ENCODE peak calls at places on chromosomes 2 and 18, in eight cellular contexts. T is coronary artery, R is spleen, B is endothelial cell, V is AG04450, W is IMR-90, E is natural killer cell, U is neural progenitor cell. C is an unnamed sample.

GRCh38 chr18:72727038-72727690 is 140.6 kb downstream of the NETO1 start:
- DNase-seq in B (no peak), E (no peak), U (no peak), T (no peak), V (no peak), R (no peak), W (no peak), C (no peak)

GRCh38 chr2:65576861-65577601 is 144.6 kb upstream of the SPRED2 start:
- DNase-seq in B (no peak), E (no peak), T (no peak), U (no peak), V (peak), R (no peak), W (peak), C (peak)

GRCh38 chr2:196314157-196314556 is 142.8 kb upstream of the STK17B start:
- DNase-seq in E (no peak), U (no peak), T (no peak), V (no peak), W (no peak), B (no peak), R (no peak), C (no peak)

GRCh38 chr2:169585673-169586072 is 1.5 kb downstream of the PPIG start:
- DNase-seq in B (no peak), V (no peak), T (no peak), U (no peak), R (no peak), W (no peak), E (no peak), C (no peak)

GRCh38 chr2:190121971-190122370 is 59.4 kb upstream of the MSTN start:
- DNase-seq in R (no peak), B (no peak), U (peak), E (no peak), V (no peak), T (no peak), W (peak), C (no peak)

GRCh38 chr18:49638891-49639557 is 77.2 kb downstream of the LIPG start:
- DNase-seq in B (no peak), U (no peak), E (no peak), R (peak), V (no peak), W (no peak), T (no peak), C (no peak)

GRCh38 chr2:72141032-72141645 is 6.5 kb downstream of the CYP26B1 start:
- DNase-seq in V (no peak), U (no peak), E (no peak), W (no peak), R (peak), B (no peak), T (peak), C (peak)

GRCh38 chr18:74861154-74861553 is 263.5 kb downstream of the ZNF407 start:
- DNase-seq in T (no peak), U (no peak), B (no peak), V (peak), W (peak), R (no peak), E (no peak), C (no peak)

GRCh38 chr2:230160112-230160660 is 59.6 kb downstream of the SP110 start:
- DNase-seq in W (peak), R (peak), E (peak), T (no peak), U (peak), B (peak), V (peak), C (no peak)

GRCh38 chr2:29314816-29315571 is 199.8 kb downstream of the CLIP4 start:
- DNase-seq in U (peak), E (peak), B (no peak), T (no peak), V (no peak), W (no peak), R (peak), C (no peak)

GRCh38 chr2:190664240-190664639 is 15.4 kb downstream of the NAB1 start:
- DNase-seq in R (no peak), B (no peak), U (no peak), E (no peak), V (no peak), T (no peak), W (peak), C (no peak)

GRCh38 chr2:176699660-176700059 is 430.4 kb downstream of the MTX2 start:
- DNase-seq in E (no peak), T (no peak), B (no peak), W (no peak), U (no peak), V (no peak), R (no peak), C (no peak)

GRCh38 chr18:48839819-48840490 is 110.8 kb downstream of the SMAD7 start:
- DNase-seq in B (no peak), T (no peak), V (no peak), W (no peak), E (no peak), U (no peak), R (peak), C (no peak)

GRCh38 chr2:150809083-150809482 is 321.6 kb upstream of the RND3 start:
- DNase-seq in E (no peak), R (no peak), W (no peak), V (no peak), B (no peak), U (no peak), T (no peak), C (no peak)

GRCh38 chr2:186962085-186962747 is 113.2 kb upstream of the ZSWIM2 start:
- DNase-seq in W (no peak), E (no peak), U (no peak), B (no peak), V (no peak), R (no peak), T (peak), C (no peak)

GRCh38 chr2:167581961-167582574 is 665.3 kb downstream of the STK39 start:
- DNase-seq in U (no peak), T (no peak), W (peak), V (no peak), R (no peak), E (no peak), B (no peak), C (no peak)

GRCh38 chr18:1511619-1512311 is 607.1 kb downstream of the ADCYAP1 start:
- DNase-seq in T (no peak), B (no peak), W (no peak), U (no peak), R (no peak), V (no peak), E (no peak), C (no peak)

GRCh38 chr18:59432796-59433195 is 73.7 kb upstream of the LMAN1 start:
- DNase-seq in T (no peak), R (no peak), B (no peak), U (no peak), V (no peak), W (no peak), E (no peak), C (no peak)

GRCh38 chr2:19881866-19882265 is 19.9 kb downstream of the TTC32 start:
- DNase-seq in W (no peak), R (no peak), V (no peak), B (no peak), T (no peak), E (no peak), U (no peak), C (no peak)

GRCh38 chr18:32349728-32350395 is 120.8 kb downstream of the GAREM1 start:
- DNase-seq in B (no peak), E (no peak), V (peak), T (peak), R (no peak), U (peak), W (peak), C (no peak)

GRCh38 chr2:20227894-20228505 is 3.1 kb upstream of the SDC1 start:
- DNase-seq in W (no peak), E (no peak), R (no peak), T (peak), B (no peak), U (no peak), V (no peak), C (peak)

GRCh38 chr18:7452331-7452730 is 114.8 kb upstream of the PTPRM start:
- DNase-seq in E (no peak), R (no peak), B (peak), W (peak), U (peak), V (no peak), T (no peak), C (no peak)

GRCh38 chr2:109260116-109260855 is 131.3 kb downstream of the SH3RF3 start:
- DNase-seq in V (no peak), T (peak), E (no peak), B (no peak), W (no peak), U (no peak), R (peak), C (no peak)

GRCh38 chr2:184357033-184357432 is 241.3 kb upstream of the ZNF804A start:
- DNase-seq in V (no peak), T (no peak), B (no peak), U (no peak), R (no peak), E (no peak), W (no peak), C (no peak)

GRCh38 chr2:102064679-102065674 is 73.2 kb downstream of the IL1R2 start:
- DNase-seq in W (peak), T (no peak), E (no peak), B (no peak), V (no peak), U (no peak), R (no peak), C (no peak)

GRCh38 chr2:149438260-149438960 is 108.0 kb downstream of the LYPD6 start:
- DNase-seq in B (no peak), R (no peak), V (no peak), T (no peak), E (no peak), W (no peak), U (no peak), C (no peak)

GRCh38 chr2:236179653-236180500 is 11.7 kb upstream of the GBX2 start:
- DNase-seq in R (no peak), W (peak), U (peak), T (peak), E (no peak), B (no peak), V (no peak), C (no peak)

GRCh38 chr2:1405967-1406366 is 7.3 kb upstream of the TPO start:
- DNase-seq in W (no peak), R (no peak), T (no peak), V (no peak), E (no peak), U (no peak), B (no peak), C (no peak)

GRCh38 chr2:104866122-104866864 is 12.4 kb downstream of the POU3F3 start:
- DNase-seq in B (no peak), U (no peak), E (no peak), T (no peak), W (no peak), V (no peak), R (no peak), C (no peak)

GRCh38 chr18:28767201-28767600 is 590.3 kb upstream of the CDH2 start:
- DNase-seq in V (no peak), B (no peak), W (peak), E (no peak), R (no peak), U (no peak), T (no peak), C (no peak)

GRCh38 chr2:205636549-205636948 is 45.8 kb upstream of the NRP2 start:
- DNase-seq in U (no peak), E (no peak), R (no peak), V (no peak), W (no peak), B (no peak), T (no peak), C (no peak)

GRCh38 chr2:131092409-131093065 is 723 bp downstream of the FAM168B start:
- DNase-seq in T (no peak), V (no peak), B (no peak), R (no peak), E (no peak), U (no peak), W (no peak), C (no peak)

GRCh38 chr2:233081232-233081730 is 21.1 kb downstream of the INPP5D start:
- DNase-seq in V (no peak), U (no peak), T (peak), B (no peak), W (no peak), R (peak), E (no peak), C (no peak)

DNA sequence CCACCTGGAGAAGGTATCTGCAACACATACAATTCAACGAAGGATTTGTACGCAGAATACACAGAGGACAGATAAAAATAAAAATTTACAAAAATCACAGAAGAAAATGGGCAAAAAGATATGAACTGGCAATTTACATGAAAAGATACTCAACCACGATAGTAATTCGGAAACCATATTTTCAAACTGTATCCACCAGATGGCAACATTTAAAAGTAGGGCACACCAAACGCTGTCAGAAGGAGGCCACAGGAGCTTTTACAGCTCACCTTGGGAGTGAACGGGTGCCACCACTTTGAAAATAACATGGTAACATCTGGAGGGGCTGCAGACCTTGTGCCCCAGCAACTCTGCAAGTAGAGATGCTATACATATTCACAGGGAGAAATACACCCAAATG is 9.8 kb downstream of the KIF1A start:
- DNase-seq in W (no peak), T (peak), R (no peak), U (no peak), E (no peak), V (no peak), B (no peak), C (no peak)
- TF ChIP-seq CTCF in W (no peak), T (no peak), R (no peak), U (peak), E (no peak), V (peak), B (no peak), C (no peak)

GRCh38 chr2:24543252-24543651 is 52.2 kb downstream of the NCOA1 start:
- DNase-seq in U (no peak), W (no peak), T (no peak), R (no peak), V (no peak), E (no peak), B (peak), C (no peak)
- TF ChIP-seq CTCF in U (peak), W (no peak), T (no peak), R (no peak), V (peak), E (peak), B (peak), C (peak)

DNA sequence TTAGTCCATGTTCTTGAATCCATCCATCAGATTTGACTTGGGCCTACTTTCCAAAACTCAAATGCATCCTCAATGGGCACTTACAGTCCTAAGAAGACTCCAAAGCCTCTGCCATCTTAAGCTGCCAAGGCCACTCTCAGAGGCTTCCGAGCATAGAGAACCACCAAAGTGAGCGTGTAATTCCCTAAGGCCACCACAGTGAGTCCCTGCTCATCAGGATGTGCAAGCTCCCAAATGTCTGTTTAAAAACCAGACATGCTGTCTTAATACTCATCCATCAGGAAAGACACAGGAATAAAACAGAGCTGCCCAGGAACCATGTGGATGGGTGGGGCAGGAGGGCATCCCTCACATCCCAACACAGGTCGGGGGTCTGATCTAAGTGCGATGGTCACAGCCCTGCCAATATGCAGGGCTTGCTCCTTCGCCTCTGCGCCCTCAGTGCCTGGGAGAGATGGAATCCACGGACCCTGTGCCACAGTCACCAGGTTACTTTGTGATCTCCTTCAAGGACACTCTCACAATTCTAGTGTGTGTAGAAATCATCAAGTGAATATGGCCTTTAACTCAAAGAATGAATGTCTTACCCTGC is 80.4 kb downstream of the POLR1A start:
- DNase-seq in V (no peak), T (no peak), R (no peak), E (no peak), W (no peak), U (no peak), B (no peak), C (no peak)
- TF ChIP-seq CTCF in V (peak), T (no peak), R (no peak), E (no peak), W (no peak), U (no peak), B (no peak), C (peak)

GRCh38 chr2:237982039-237982725 is 15.4 kb downstream of the UBE2F start:
- DNase-seq in T (no peak), B (no peak), W (no peak), V (no peak), U (no peak), R (no peak), E (no peak), C (peak)
- TF ChIP-seq CTCF in T (no peak), B (no peak), W (no peak), V (no peak), U (no peak), R (no peak), E (no peak), C (no peak)

DNA sequence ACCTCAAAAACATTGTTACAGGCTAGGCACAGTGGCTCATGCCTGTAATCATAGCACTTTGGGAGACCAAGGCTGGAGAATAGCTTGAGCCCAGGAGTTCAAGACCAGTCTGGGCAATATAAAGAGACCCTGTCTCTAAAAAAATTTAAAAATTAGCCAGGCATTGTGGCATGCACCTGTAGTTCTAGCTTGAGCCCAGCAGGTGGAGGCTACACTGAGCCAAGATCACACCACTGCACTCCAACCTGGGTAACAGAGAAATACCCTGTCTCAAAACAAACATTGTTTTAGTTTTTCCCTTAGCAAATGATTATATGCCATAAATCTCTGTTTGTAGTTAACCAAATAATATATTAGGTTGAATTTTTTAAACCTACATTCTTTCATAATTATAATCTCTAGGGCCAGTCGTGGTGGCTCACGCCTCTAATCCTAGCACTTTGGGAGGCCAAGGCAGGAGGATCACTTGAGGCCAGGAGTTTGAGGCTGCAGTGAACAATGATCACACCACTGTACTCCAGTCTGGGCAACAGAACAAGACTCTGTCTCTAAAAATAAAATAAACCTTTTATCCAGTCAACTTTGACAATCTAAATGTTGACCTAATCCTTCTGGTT is 13.3 kb upstream of the CYP20A1 start:
- DNase-seq in E (no peak), R (peak), V (no peak), W (peak), U (peak), B (peak), T (no peak), C (no peak)
- TF ChIP-seq CTCF in E (peak), R (no peak), V (peak), W (peak), U (peak), B (peak), T (peak), C (peak)